ENCODE peak calls at places on chromosomes 5 and 9, in four cellular contexts. A is GM03348, I is kidney epithelial cell, C is RCC 7860. K is an unnamed sample.

GRCh38 chr5:36875051-36875788 is 1.3 kb upstream of the NIPBL start:
- DNase-seq in A (peak; percentile 55), C (peak; percentile 53), I (no peak), K (peak; percentile 29)

GRCh38 chr9:928363-929042 is 48.0 kb upstream of the DMRT3 start:
- DNase-seq in I (peak; percentile 23), C (peak; percentile 23), A (no peak), K (no peak)

GRCh38 chr5:51567636-51568035 is 184.4 kb downstream of the ISL1 start:
- DNase-seq in C (no peak), I (no peak), A (no peak), K (no peak)

GRCh38 chr9:98927724-98928123 is 16.0 kb upstream of the COL15A1 start:
- DNase-seq in I (no peak), C (no peak), A (no peak), K (no peak)

GRCh38 chr9:134630393-134630790 is 11.2 kb upstream of the COL5A1 start:
- DNase-seq in I (no peak), C (no peak), A (no peak), K (no peak)

GRCh38 chr5:65796917-65797316 is 74.9 kb downstream of the NLN start:
- DNase-seq in C (no peak), A (no peak), I (no peak), K (no peak)

GRCh38 chr5:159227452-159227851 is 18.1 kb upstream of the RNF145 start:
- DNase-seq in A (no peak), I (no peak), C (no peak), K (no peak)

GRCh38 chr5:143775258-143775657 is 36.7 kb upstream of the HMHB1 start:
- DNase-seq in C (peak; percentile 78), I (no peak), A (peak; percentile 36), K (no peak)

GRCh38 chr5:93915142-93915553 is 173.7 kb upstream of the POU5F2 start:
- DNase-seq in I (no peak), A (peak; percentile 25), C (peak; percentile 21), K (no peak)

GRCh38 chr5:26847041-26847736 is 191.2 kb downstream of the CDH9 start:
- DNase-seq in I (no peak), C (peak; percentile 48), A (no peak), K (no peak)

GRCh38 chr9:91037511-91038482 is 236.2 kb downstream of the SYK start:
- DNase-seq in A (peak; percentile 78), C (peak; percentile 81), I (no peak), K (no peak)

GRCh38 chr5:55231029-55231475 is 2.4 kb downstream of the CCNO start:
- DNase-seq in I (no peak), C (no peak), A (no peak), K (no peak)

GRCh38 chr5:58717303-58718012 is 134.6 kb downstream of the RAB3C start:
- DNase-seq in C (no peak), A (no peak), I (no peak), K (no peak)

GRCh38 chr9:116860509-116861120 is 173.5 kb downstream of the TRIM32 start:
- DNase-seq in A (peak; percentile 87), C (peak; percentile 59), I (peak; percentile 12), K (no peak)

GRCh38 chr9:129467004-129467588 is 153.8 kb downstream of the C9orf50 start:
- DNase-seq in A (no peak), I (no peak), C (no peak), K (no peak)

GRCh38 chr9:77556396-77556795 is 91.7 kb downstream of the GNA14 start:
- DNase-seq in A (no peak), C (no peak), I (no peak), K (no peak)

GRCh38 chr9:78115073-78115472 is 83.5 kb upstream of the GNAQ start:
- DNase-seq in C (no peak), A (no peak), I (no peak), K (no peak)

GRCh38 chr9:90333226-90333625 is 309.4 kb downstream of the DIRAS2 start:
- DNase-seq in C (no peak), I (no peak), A (no peak), K (no peak)

GRCh38 chr9:34663296-34663590 is 786 bp upstream of the CCL27 start:
- DNase-seq in A (no peak), C (no peak), I (no peak), K (peak; percentile 24)

GRCh38 chr5:132394681-132395259 is 25.3 kb downstream of the SLC22A5 start:
- DNase-seq in A (no peak), I (peak; percentile 65), C (no peak), K (no peak)

GRCh38 chr5:163894645-163895044 is 389.2 kb downstream of the MAT2B start:
- DNase-seq in A (peak; percentile 14), C (no peak), I (no peak), K (no peak)

K was measured in effector memory CD4-positive, alpha-beta T cell.